ENCODE peak calls at places on chromosomes 2 and 18, in four cellular contexts. One of them, this sample, is unnamed.

GRCh38 chr2:240898108-240898730 is 2.3 kb upstream of the MAB21L4 start:
- DNase-seq in hepatocyte: no peak
- DNase-seq in breast epithelium: peak; percentile 66
- DNase-seq in cardiac fibroblast: no peak
- DNase-seq in this sample: no peak

GRCh38 chr2:42051168-42052125 is 3.6 kb downstream of the PKDCC start:
- DNase-seq in hepatocyte: peak; percentile 65
- DNase-seq in breast epithelium: no peak
- DNase-seq in cardiac fibroblast: no peak
- DNase-seq in this sample: no peak

GRCh38 chr2:20693317-20693716 is 26.4 kb downstream of the GDF7 start:
- DNase-seq in hepatocyte: no peak
- DNase-seq in breast epithelium: no peak
- DNase-seq in cardiac fibroblast: no peak
- DNase-seq in this sample: no peak

GRCh38 chr18:8813621-8814020 is 108.3 kb downstream of the MTCL1 start:
- DNase-seq in hepatocyte: no peak
- DNase-seq in breast epithelium: no peak
- DNase-seq in cardiac fibroblast: no peak
- DNase-seq in this sample: peak; percentile 74

GRCh38 chr2:109448946-109449788 is 164.6 kb downstream of the SEPTIN10 start:
- DNase-seq in hepatocyte: no peak
- DNase-seq in breast epithelium: peak; percentile 76
- DNase-seq in cardiac fibroblast: no peak
- DNase-seq in this sample: peak; percentile 33

GRCh38 chr18:47735041-47735440 is 195.4 kb downstream of the SMAD2 start:
- DNase-seq in hepatocyte: no peak
- DNase-seq in breast epithelium: no peak
- DNase-seq in cardiac fibroblast: no peak
- DNase-seq in this sample: no peak

GRCh38 chr2:30236591-30237245 is 5.4 kb downstream of the LBH start:
- DNase-seq in hepatocyte: no peak
- DNase-seq in breast epithelium: no peak
- DNase-seq in cardiac fibroblast: no peak
- DNase-seq in this sample: no peak

GRCh38 chr2:172507199-172507598 is 48.7 kb upstream of the PDK1 start:
- DNase-seq in hepatocyte: no peak
- DNase-seq in breast epithelium: no peak
- DNase-seq in cardiac fibroblast: no peak
- DNase-seq in this sample: no peak

GRCh38 chr2:111704246-111704645 is 179.7 kb downstream of the ANAPC1 start:
- DNase-seq in hepatocyte: peak; percentile 40
- DNase-seq in breast epithelium: no peak
- DNase-seq in cardiac fibroblast: peak; percentile 72
- DNase-seq in this sample: peak; percentile 80

GRCh38 chr2:191637182-191638078 is 40.5 kb upstream of the NABP1 start:
- DNase-seq in hepatocyte: peak; percentile 52
- DNase-seq in breast epithelium: no peak
- DNase-seq in cardiac fibroblast: peak; percentile 55
- DNase-seq in this sample: peak; percentile 74

DNA sequence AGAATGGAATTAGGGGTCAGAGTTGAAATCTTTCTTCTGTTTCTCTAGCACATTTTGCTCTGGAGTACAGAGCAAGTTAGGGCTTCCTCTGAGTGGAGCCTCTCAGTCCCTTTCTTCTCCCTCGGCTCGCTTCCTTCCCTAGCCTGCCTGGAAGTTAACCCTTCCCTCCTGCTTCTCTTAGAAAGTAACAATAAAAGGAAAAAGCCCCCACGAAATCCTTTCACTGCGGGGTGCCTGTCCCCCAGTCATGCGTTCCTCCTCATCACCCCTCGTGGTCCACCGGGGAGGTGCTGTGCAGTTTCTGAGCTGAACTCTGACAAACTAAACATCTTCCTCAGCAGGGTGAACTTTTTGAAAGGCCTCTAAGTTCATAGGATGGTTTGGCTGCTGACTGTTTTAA is 2.0 kb downstream of the IGFBP2 start:
- DNase-seq in hepatocyte: no peak
- DNase-seq in breast epithelium: no peak
- DNase-seq in cardiac fibroblast: no peak
- DNase-seq in this sample: no peak
- H3K4me3 ChIP-seq in hepatocyte: peak overlapping the region; percentile 78
- H3K4me3 ChIP-seq in breast epithelium: peak overlapping the region; percentile 9
- H3K4me3 ChIP-seq in cardiac fibroblast: no peak overlapping the region
- H3K4me3 ChIP-seq in this sample: peak overlapping the region; percentile 71

DNA sequence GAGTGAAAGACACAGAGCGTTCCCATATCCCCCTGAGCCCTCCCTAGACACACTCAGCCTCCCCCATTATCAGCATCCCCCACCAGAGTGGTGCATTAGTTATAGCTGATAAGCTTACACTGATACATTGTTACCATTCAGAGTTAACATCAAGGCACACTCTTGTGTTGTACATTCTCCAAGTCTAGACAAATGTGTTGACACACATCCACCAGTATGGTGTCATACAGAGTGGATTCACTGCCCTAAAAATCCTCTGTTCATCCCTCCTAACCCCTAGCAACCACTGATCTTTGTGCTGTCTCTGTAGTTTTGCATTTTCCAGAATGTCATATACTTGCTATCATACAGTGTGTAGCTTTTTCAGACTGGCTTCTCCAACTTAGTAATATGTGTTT is 78.0 kb upstream of the RPL31 start:
- DNase-seq in hepatocyte: no peak
- DNase-seq in breast epithelium: no peak
- DNase-seq in cardiac fibroblast: peak; percentile 50
- DNase-seq in this sample: peak; percentile 46
- H3K4me3 ChIP-seq in hepatocyte: no peak overlapping the region
- H3K4me3 ChIP-seq in breast epithelium: peak overlapping the region; percentile 24
- H3K4me3 ChIP-seq in cardiac fibroblast: peak overlapping the region; percentile 44
- H3K4me3 ChIP-seq in this sample: no peak overlapping the region

DNA sequence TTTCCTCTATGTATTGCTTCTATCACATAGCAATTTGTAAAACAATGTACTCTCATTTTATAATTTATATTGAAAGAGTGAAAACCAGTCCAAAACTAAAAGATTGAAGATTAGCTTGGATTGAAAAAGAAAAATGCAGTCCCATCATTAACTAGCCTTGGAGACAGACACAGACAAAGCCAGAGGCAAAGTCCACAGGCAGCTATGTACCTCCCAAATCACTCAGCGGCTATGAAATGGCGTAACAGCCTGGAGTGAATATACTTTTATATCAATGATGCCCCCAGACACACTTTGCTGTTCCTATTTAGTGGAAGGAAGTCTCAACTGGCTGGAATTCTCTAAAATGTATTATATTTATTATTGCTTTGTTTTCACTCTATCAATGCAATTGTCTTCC is 33.6 kb upstream of the DOK6 start:
- DNase-seq in hepatocyte: no peak
- DNase-seq in breast epithelium: no peak
- DNase-seq in cardiac fibroblast: no peak
- DNase-seq in this sample: no peak
- H3K4me3 ChIP-seq in hepatocyte: no peak overlapping the region
- H3K4me3 ChIP-seq in breast epithelium: no peak overlapping the region
- H3K4me3 ChIP-seq in cardiac fibroblast: no peak overlapping the region
- H3K4me3 ChIP-seq in this sample: no peak overlapping the region

GRCh38 chr2:85152895-85153294 is 19.7 kb downstream of the TCF7L1 start:
- DNase-seq in hepatocyte: no peak
- DNase-seq in breast epithelium: no peak
- DNase-seq in cardiac fibroblast: no peak
- DNase-seq in this sample: no peak
- H3K4me3 ChIP-seq in hepatocyte: no peak overlapping the region
- H3K4me3 ChIP-seq in breast epithelium: no peak overlapping the region
- H3K4me3 ChIP-seq in cardiac fibroblast: no peak overlapping the region
- H3K4me3 ChIP-seq in this sample: no peak overlapping the region